ENCODE peak calls at places on chromosomes 3 and 15, in seven cellular contexts. Q is stimulated activated CD4-positive, alpha-beta T cell treated with anti-CD3 and anti-CD28 coated beads, TNF-alpha, amount 100 ng/mL, for 24 hours; D is germinal center; G is activated naive CD4-positive, alpha-beta T cell; T is GM12892; E is fibroblast of pulmonary artery; U is T-cell. M is an unnamed sample.

GRCh38 chr3:179322481-179323196 is at the start of gene ZNF639:
- DNase-seq in Q (peak), D (peak), G (peak), T (peak), E (peak), U (peak), M (peak)

GRCh38 chr3:535566-536416 is 339.2 kb downstream of the CHL1 start:
- DNase-seq in Q (no peak), D (no peak), G (no peak), T (no peak), E (peak), U (no peak), M (peak)

GRCh38 chr3:128323206-128324081 is 143.2 kb downstream of the DNAJB8 start:
- DNase-seq in Q (no peak), D (no peak), G (no peak), T (no peak), E (no peak), U (no peak), M (peak)

GRCh38 chr15:29061746-29062660 is 176.2 kb downstream of the APBA2 start:
- DNase-seq in Q (no peak), D (no peak), G (no peak), T (no peak), E (no peak), U (no peak), M (no peak)

GRCh38 chr3:9402410-9403228 is 5.2 kb downstream of the SETD5 start:
- DNase-seq in Q (no peak), D (no peak), G (no peak), T (no peak), E (peak), U (no peak), M (no peak)

GRCh38 chr15:57114070-57114469 is 195.6 kb downstream of the TCF12 start:
- DNase-seq in Q (no peak), D (no peak), G (no peak), T (no peak), E (peak), U (no peak), M (no peak)

GRCh38 chr15:90650956-90651689 is 66.0 kb upstream of the BLM start:
- DNase-seq in Q (no peak), D (no peak), G (no peak), T (no peak), E (no peak), U (no peak), M (no peak)

GRCh38 chr3:145286937-145287336 is 874.0 kb downstream of the PLOD2 start:
- DNase-seq in Q (no peak), D (no peak), G (no peak), T (no peak), E (no peak), U (no peak), M (no peak)

GRCh38 chr3:101865751-101866509 is 16.6 kb downstream of the NFKBIZ start:
- DNase-seq in Q (no peak), D (no peak), G (no peak), T (no peak), E (no peak), U (no peak), M (no peak)

GRCh38 chr3:24952388-24952787 is 457.7 kb upstream of the THRB start:
- DNase-seq in Q (no peak), D (no peak), G (no peak), T (no peak), E (no peak), U (no peak), M (no peak)

GRCh38 chr15:49265911-49266310 is 95.9 kb downstream of the GALK2 start:
- DNase-seq in Q (no peak), D (no peak), G (no peak), T (no peak), E (no peak), U (no peak), M (no peak)

GRCh38 chr3:28198970-28199369 is 42.4 kb upstream of the CMC1 start:
- DNase-seq in Q (no peak), D (no peak), G (no peak), T (no peak), E (no peak), U (no peak), M (no peak)

GRCh38 chr3:48566401-48566760 is 2.8 kb upstream of the UCN2 start:
- DNase-seq in Q (no peak), D (no peak), G (no peak), T (no peak), E (no peak), U (no peak), M (no peak)

GRCh38 chr15:76150508-76150907 is 90.7 kb downstream of the TMEM266 start:
- DNase-seq in Q (no peak), D (peak), G (no peak), T (no peak), E (no peak), U (no peak), M (peak)

GRCh38 chr3:60743631-60744164 is 507.6 kb downstream of the FHIT start:
- DNase-seq in Q (no peak), D (no peak), G (no peak), T (no peak), E (no peak), U (no peak), M (no peak)

GRCh38 chr3:42376397-42376798 is 34.0 kb downstream of the LYZL4 start:
- DNase-seq in Q (no peak), D (no peak), G (no peak), T (no peak), E (peak), U (no peak), M (no peak)

GRCh38 chr3:111797035-111797717 is 61.9 kb upstream of the PHLDB2 start:
- DNase-seq in Q (no peak), D (no peak), G (no peak), T (no peak), E (no peak), U (no peak), M (no peak)

GRCh38 chr3:105398407-105398806 is 31.7 kb downstream of the ALCAM start:
- DNase-seq in Q (no peak), D (no peak), G (no peak), T (no peak), E (no peak), U (no peak), M (no peak)

M was measured in lower lobe of right lung.